ENCODE peak calls at places on chromosomes 7 and 10, in eight cellular contexts. O is AG09309; J is OCI-LY7; M is activated CD4-positive, alpha-beta memory T cell treated with anti-CD3 and anti-CD28 coated beads for 36 hours; F is Panc1; T is anterior cingulate cortex; N is ascending aorta; Q is T-helper 1 cell. Y is an unnamed sample.

GRCh38 chr7:50321678-50322077 is 17.2 kb downstream of the IKZF1 start:
- DNase-seq in O (no peak), M (peak; percentile 63), F (no peak), J (no peak), T (no peak), N (no peak), Q (no peak), Y (no peak)

GRCh38 chr7:139648941-139649425 is 125.5 kb downstream of the CLEC2L start:
- DNase-seq in Q (no peak), N (no peak), O (no peak), M (peak; percentile 79), F (no peak), J (peak; percentile 34), T (no peak), Y (no peak)

GRCh38 chr10:83886871-83887270 is 252.4 kb upstream of the GHITM start:
- DNase-seq in Q (no peak), F (no peak), O (no peak), N (no peak), J (no peak), M (no peak), T (no peak), Y (no peak)

GRCh38 chr7:85535974-85536729 is 349.3 kb upstream of the SEMA3D start:
- DNase-seq in N (no peak), T (no peak), Q (no peak), F (no peak), M (no peak), J (no peak), O (no peak), Y (no peak)

GRCh38 chr7:99420213-99420612 is 11.4 kb downstream of the BUD31 start:
- DNase-seq in M (no peak), N (no peak), O (no peak), J (no peak), F (no peak), T (no peak), Q (no peak), Y (no peak)

GRCh38 chr10:70343712-70344111 is 38.7 kb downstream of the LRRC20 start:
- DNase-seq in N (no peak), T (no peak), Q (no peak), O (no peak), F (no peak), J (no peak), M (no peak), Y (no peak)

GRCh38 chr10:24701447-24701846 is 22.2 kb downstream of the ARHGAP21 start:
- DNase-seq in M (peak; percentile 21), F (no peak), T (no peak), N (no peak), J (no peak), O (no peak), Q (no peak), Y (no peak)

GRCh38 chr10:50788951-50789904 is 49.5 kb downstream of the ASAH2B start:
- DNase-seq in T (no peak), Q (no peak), O (peak; percentile 29), J (peak; percentile 8), N (no peak), M (no peak), F (peak; percentile 5), Y (no peak)

GRCh38 chr7:137760111-137760510 is 86.7 kb downstream of the DGKI start:
- DNase-seq in T (no peak), N (no peak), O (no peak), F (no peak), M (no peak), Q (no peak), J (no peak), Y (peak; percentile 12)

GRCh38 chr7:129394982-129395906 is 39.0 kb upstream of the STRIP2 start:
- DNase-seq in J (no peak), F (no peak), Q (no peak), M (no peak), O (no peak), N (no peak), T (no peak), Y (no peak)

GRCh38 chr10:70513848-70514309 is 35.3 kb downstream of the PALD1 start:
- DNase-seq in J (peak; percentile 63), O (no peak), F (no peak), M (peak; percentile 73), Q (no peak), T (no peak), N (no peak), Y (no peak)

GRCh38 chr7:101856488-101857357 is 39.3 kb downstream of the CUX1 start:
- DNase-seq in Q (peak; percentile 60), O (peak; percentile 35), N (peak; percentile 72), T (peak; percentile 16), J (peak; percentile 92), F (peak; percentile 92), M (peak; percentile 90), Y (peak; percentile 25)

GRCh38 chr10:1061930-1062769 is 6.0 kb downstream of the WDR37 start:
- DNase-seq in F (no peak), J (no peak), T (no peak), N (no peak), M (no peak), Q (no peak), O (no peak), Y (no peak)

GRCh38 chr10:47380341-47381215 is 3.5 kb downstream of the ZNF488 start:
- DNase-seq in T (no peak), F (no peak), Q (no peak), M (peak; percentile 5), N (no peak), J (no peak), O (no peak), Y (no peak)

GRCh38 chr7:27187702-27188665 is 3.0 kb upstream of the HOXA11 start:
- DNase-seq in O (no peak), J (no peak), Q (no peak), M (peak; percentile 10), F (no peak), T (no peak), N (no peak), Y (no peak)

GRCh38 chr10:28628184-28628893 is 49.0 kb upstream of the BAMBI start:
- DNase-seq in F (peak; percentile 43), J (peak; percentile 76), O (peak; percentile 33), T (peak; percentile 78), N (no peak), M (peak; percentile 80), Q (peak; percentile 16), Y (no peak)

GRCh38 chr7:157979631-157980340 is 607.8 kb downstream of the PTPRN2 start:
- DNase-seq in J (no peak), N (no peak), M (no peak), O (no peak), Q (no peak), T (no peak), F (no peak), Y (no peak)

GRCh38 chr10:63573068-63573697 is 52.0 kb downstream of the REEP3 start:
- DNase-seq in M (no peak), O (no peak), T (no peak), Q (no peak), J (no peak), N (no peak), F (no peak), Y (peak; percentile 67)

GRCh38 chr7:69399038-69399800 is 199.1 kb upstream of the AUTS2 start:
- DNase-seq in N (no peak), Q (no peak), O (peak; percentile 3), M (no peak), T (peak; percentile 11), J (no peak), F (no peak), Y (no peak)

GRCh38 chr10:72329290-72330058 is 25.2 kb downstream of the DNAJB12 start:
- DNase-seq in O (no peak), T (no peak), J (peak; percentile 67), M (no peak), F (no peak), N (no peak), Q (no peak), Y (no peak)

GRCh38 chr10:35910234-35910633 is 268.1 kb upstream of the FZD8 start:
- DNase-seq in J (no peak), F (no peak), T (no peak), O (peak; percentile 61), N (no peak), M (no peak), Q (no peak), Y (no peak)

GRCh38 chr7:38858281-38858884 is 50.6 kb downstream of the VPS41 start:
- DNase-seq in J (no peak), T (no peak), F (peak; percentile 18), M (no peak), O (no peak), Q (no peak), N (no peak), Y (no peak)

GRCh38 chr10:86042161-86042560 is 324.4 kb downstream of the GRID1 start:
- DNase-seq in J (no peak), N (no peak), F (no peak), T (no peak), M (no peak), O (no peak), Q (no peak), Y (no peak)

GRCh38 chr10:47035447-47036337 is 124.5 kb downstream of the PTPN20 start:
- DNase-seq in Q (no peak), T (no peak), O (no peak), F (no peak), J (no peak), M (no peak), N (no peak), Y (no peak)

GRCh38 chr10:3761111-3761686 is 23.8 kb downstream of the KLF6 start:
- DNase-seq in F (no peak), M (peak; percentile 48), O (no peak), J (peak; percentile 46), T (no peak), Q (no peak), N (no peak), Y (no peak)

GRCh38 chr7:11343818-11344413 is 370.2 kb downstream of the PHF14 start:
- DNase-seq in J (peak; percentile 49), T (no peak), M (no peak), F (peak; percentile 46), N (no peak), Q (no peak), O (no peak), Y (peak; percentile 42)

GRCh38 chr7:44735403-44736165 is 13.1 kb upstream of the ZMIZ2 start:
- DNase-seq in M (peak; percentile 62), N (no peak), T (no peak), F (peak; percentile 98), Q (no peak), J (no peak), O (peak; percentile 95), Y (no peak)

GRCh38 chr10:8614054-8614565 is 559.6 kb downstream of the GATA3 start:
- DNase-seq in Q (no peak), T (no peak), O (no peak), F (no peak), M (no peak), J (no peak), N (no peak), Y (no peak)

GRCh38 chr7:43658718-43659548 is 70.4 kb downstream of the COA1 start:
- DNase-seq in N (no peak), M (peak; percentile 77), F (no peak), T (no peak), Q (no peak), O (peak; percentile 84), J (no peak), Y (no peak)

GRCh38 chr7:140342732-140343514 is 55.4 kb downstream of the SLC37A3 start:
- DNase-seq in N (no peak), O (no peak), Q (no peak), T (no peak), F (no peak), J (peak; percentile 63), M (no peak), Y (no peak)

GRCh38 chr10:62514079-62514693 is 140.0 kb downstream of the ZNF365 start:
- DNase-seq in J (no peak), F (no peak), T (no peak), M (no peak), O (no peak), N (no peak), Q (no peak), Y (no peak)

GRCh38 chr7:108613147-108613948 is 43.7 kb downstream of the DNAJB9 start:
- DNase-seq in O (peak; percentile 4), T (no peak), Q (no peak), N (no peak), F (peak; percentile 25), J (peak; percentile 60), M (no peak), Y (no peak)

GRCh38 chr10:131211965-131212619 is 99.4 kb downstream of the TCERG1L start:
- DNase-seq in N (no peak), T (no peak), J (no peak), Q (no peak), O (no peak), F (no peak), M (no peak), Y (no peak)

GRCh38 chr10:78953124-78954008 is 115.4 kb upstream of the ZMIZ1 start:
- DNase-seq in O (no peak), Q (no peak), J (no peak), M (no peak), F (no peak), N (no peak), T (no peak), Y (no peak)

Y was measured in cerebellar nuclear complex.